ENCODE peak calls at places on chromosomes 12 and 14, in five cellular contexts. R, O, K, C and M are unnamed samples.

GRCh38 chr12:103905730-103906349 is 24.4 kb upstream of the HSP90B1 start:
- DNase-seq in R (no peak), O (no peak), K (no peak), C (no peak), M (no peak)

GRCh38 chr12:133181238-133181959 is at the start of gene ZNF268:
- DNase-seq in R (peak), O (peak), K (peak), C (peak), M (peak)

GRCh38 chr14:102496955-102497744 is 12.4 kb downstream of the ANKRD9 start:
- DNase-seq in R (no peak), O (no peak), K (no peak), C (no peak), M (no peak)

GRCh38 chr12:107320031-107320928 is 226.9 kb upstream of the CRY1 start:
- DNase-seq in R (peak), O (peak), K (peak), C (peak), M (no peak)

GRCh38 chr12:32702470-32702869 is 23.4 kb downstream of the DNM1L start:
- DNase-seq in R (no peak), O (no peak), K (no peak), C (no peak), M (no peak)

GRCh38 chr14:98906123-98906995 is 365.6 kb downstream of the BCL11B start:
- DNase-seq in R (no peak), O (no peak), K (no peak), C (no peak), M (no peak)

GRCh38 chr12:68067762-68068376 is 78.6 kb downstream of the IFNG-AS1 start:
- DNase-seq in R (no peak), O (peak), K (no peak), C (peak), M (no peak)

GRCh38 chr14:65993103-65993502 is 493.1 kb upstream of the CCDC196 start:
- DNase-seq in R (no peak), O (no peak), K (no peak), C (no peak), M (no peak)

GRCh38 chr14:102754370-102755262 is 22.6 kb upstream of the TRAF3 start:
- DNase-seq in R (no peak), O (no peak), K (no peak), C (no peak), M (peak)

GRCh38 chr14:55588259-55588699 is 8.3 kb downstream of the KTN1 start:
- DNase-seq in R (no peak), O (peak), K (no peak), C (no peak), M (no peak)

GRCh38 chr12:91317324-91317723 is 134.7 kb upstream of the DCN start:
- DNase-seq in R (no peak), O (no peak), K (no peak), C (no peak), M (no peak)

GRCh38 chr14:100333311-100333710 is 10.2 kb downstream of the SLC25A47 start:
- DNase-seq in R (no peak), O (no peak), K (no peak), C (no peak), M (no peak)

GRCh38 chr12:32588604-32589003 is 90.5 kb upstream of the DNM1L start:
- DNase-seq in R (no peak), O (no peak), K (no peak), C (no peak), M (no peak)

GRCh38 chr14:38605193-38606114 is 349.6 kb upstream of the CLEC14A start:
- DNase-seq in R (no peak), O (no peak), K (no peak), C (peak), M (no peak)

GRCh38 chr12:67366530-67367196 is 97.5 kb downstream of the CAND1 start:
- DNase-seq in R (no peak), O (peak), K (no peak), C (peak), M (no peak)